ENCODE peak calls at places on chromosomes 12 and 14, in ten cellular contexts. G is hepatocyte, J is choroid plexus epithelial cell, O is fibroblast of mammary gland, D is RWPE1, V is AG10803, Y is WTC11, M is bronchial epithelial cell, R is lower lobe of right lung, Q is ovary. W is an unnamed sample.

GRCh38 chr12:65594373-65594772 is 229.9 kb upstream of the HMGA2 start:
- DNase-seq in J (no peak), G (no peak), R (no peak), V (peak), Q (no peak), M (no peak), D (no peak), O (no peak), Y (no peak), W (no peak)

GRCh38 chr14:99093532-99094517 is 178.2 kb downstream of the BCL11B start:
- DNase-seq in Y (no peak), R (no peak), Q (no peak), G (no peak), J (no peak), V (no peak), O (no peak), D (no peak), M (no peak), W (peak)

GRCh38 chr12:60169904-60170303 is 574.1 kb downstream of the SLC16A7 start:
- DNase-seq in Q (no peak), Y (no peak), D (no peak), G (no peak), V (no peak), R (no peak), M (peak), J (peak), O (peak), W (no peak)

GRCh38 chr12:110744176-110744575 is 1.5 kb upstream of the PPP1CC start:
- DNase-seq in M (no peak), O (peak), Y (no peak), Q (peak), G (no peak), D (peak), R (no peak), J (peak), V (peak), W (no peak)

GRCh38 chr12:123923038-123923437 is 49.6 kb downstream of the CCDC92 start:
- DNase-seq in D (no peak), V (no peak), O (no peak), M (no peak), R (no peak), J (no peak), Q (no peak), G (no peak), Y (no peak), W (no peak)

GRCh38 chr12:54147186-54147585 is 41.6 kb downstream of the SMUG1 start:
- DNase-seq in J (no peak), Q (no peak), R (peak), D (no peak), O (no peak), M (no peak), G (no peak), V (peak), Y (no peak), W (no peak)

GRCh38 chr12:54282949-54283593 is 2.5 kb downstream of the HNRNPA1 start:
- DNase-seq in D (no peak), M (no peak), G (no peak), J (no peak), V (no peak), O (no peak), R (no peak), Y (no peak), Q (no peak), W (no peak)

GRCh38 chr12:101455685-101456084 is 19.5 kb upstream of the SPIC start:
- DNase-seq in V (no peak), J (no peak), G (no peak), Q (no peak), D (no peak), O (no peak), R (no peak), Y (no peak), M (no peak), W (no peak)

GRCh38 chr14:101355284-101355683 is 206.0 kb upstream of the DIO3 start:
- DNase-seq in M (no peak), Q (peak), V (no peak), J (no peak), R (no peak), D (no peak), G (no peak), O (no peak), Y (no peak), W (no peak)

GRCh38 chr12:76113800-76114757 is 29.6 kb upstream of the NAP1L1 start:
- DNase-seq in D (peak), G (no peak), Q (no peak), M (peak), R (no peak), Y (no peak), J (no peak), O (no peak), V (no peak), W (no peak)

GRCh38 chr12:128259556-128260070 is 7.4 kb upstream of the TMEM132C start:
- DNase-seq in V (no peak), G (peak), O (peak), M (no peak), J (peak), D (no peak), Q (peak), R (no peak), Y (no peak), W (peak)

GRCh38 chr14:76863724-76864407 is 37.7 kb downstream of the LRRC74A start:
- DNase-seq in V (no peak), J (peak), Y (no peak), M (peak), O (no peak), D (no peak), Q (no peak), G (no peak), R (peak), W (peak)

GRCh38 chr12:25337916-25338315 is 87.2 kb upstream of the KRAS start:
- DNase-seq in Y (no peak), O (no peak), R (no peak), G (no peak), Q (no peak), V (peak), J (no peak), M (no peak), D (no peak), W (no peak)

GRCh38 chr14:56202256-56202655 is 84.0 kb downstream of the PELI2 start:
- DNase-seq in O (no peak), J (no peak), D (no peak), Q (no peak), G (no peak), R (no peak), Y (no peak), M (no peak), V (no peak), W (no peak)

GRCh38 chr12:12072064-12072760 is 1.5 kb downstream of the BCL2L14 start:
- DNase-seq in G (peak), J (no peak), D (no peak), O (no peak), Y (no peak), M (no peak), Q (no peak), R (peak), V (no peak), W (no peak)

GRCh38 chr12:120599672-120600537 is 18.7 kb upstream of the POP5 start:
- DNase-seq in M (no peak), R (no peak), D (no peak), Y (peak), O (no peak), G (no peak), J (no peak), Q (no peak), V (no peak), W (no peak)

GRCh38 chr12:79151956-79152355 is 287.4 kb downstream of the SYT1 start:
- DNase-seq in Q (no peak), G (no peak), Y (no peak), V (no peak), O (no peak), R (no peak), D (no peak), M (no peak), J (peak), W (no peak)

GRCh38 chr14:61567838-61568571 is 127.3 kb upstream of the HIF1A start:
- DNase-seq in Y (no peak), R (no peak), J (no peak), G (no peak), M (no peak), V (no peak), D (no peak), Q (no peak), O (no peak), W (no peak)

GRCh38 chr14:91252901-91253794 is 8.6 kb upstream of the GPR68 start:
- DNase-seq in R (peak), O (no peak), Y (peak), G (peak), J (no peak), V (no peak), Q (peak), D (peak), M (no peak), W (peak)

GRCh38 chr12:13211191-13211858 is 14.8 kb downstream of the EMP1 start:
- DNase-seq in D (no peak), G (no peak), Q (no peak), V (no peak), Y (no peak), J (peak), O (no peak), M (peak), R (no peak), W (no peak)

GRCh38 chr14:64732536-64733120 is 28.4 kb downstream of the PLEKHG3 start:
- DNase-seq in V (no peak), G (no peak), O (no peak), D (no peak), Q (no peak), Y (no peak), M (no peak), R (peak), J (no peak), W (no peak)

GRCh38 chr12:45401008-45401407 is 185.1 kb downstream of the ANO6 start:
- DNase-seq in Q (no peak), Y (no peak), R (no peak), M (no peak), V (no peak), D (no peak), O (no peak), G (no peak), J (no peak), W (no peak)

GRCh38 chr12:85322715-85323114 is 42.7 kb downstream of the ALX1 start:
- DNase-seq in Q (no peak), M (no peak), R (no peak), J (peak), O (no peak), V (peak), D (no peak), G (no peak), Y (no peak), W (no peak)

GRCh38 chr12:57772429-57773322 is at the start of gene EEF1AKMT3:
- DNase-seq in O (peak), J (peak), G (peak), Q (peak), Y (peak), V (peak), D (peak), M (no peak), R (peak), W (peak)

GRCh38 chr12:132818562-132818961 is 10.1 kb downstream of the GOLGA3 start:
- DNase-seq in D (no peak), R (no peak), V (no peak), Q (no peak), G (no peak), M (no peak), O (peak), Y (no peak), J (no peak), W (no peak)

GRCh38 chr12:49019435-49020317 is 1.1 kb upstream of the PRKAG1 start:
- DNase-seq in D (peak), V (peak), Q (no peak), Y (peak), M (peak), G (peak), R (no peak), J (peak), O (peak), W (no peak)

GRCh38 chr12:55659486-55660385 is 23.0 kb downstream of the OR10P1 start:
- DNase-seq in O (peak), R (no peak), Y (no peak), J (peak), Q (peak), M (no peak), G (no peak), V (peak), D (no peak), W (no peak)

GRCh38 chr14:23364164-23364571 is 804 bp downstream of the EFS start:
- DNase-seq in V (peak), R (no peak), Q (no peak), Y (no peak), M (no peak), G (peak), O (no peak), J (no peak), D (no peak), W (peak)

DNA sequence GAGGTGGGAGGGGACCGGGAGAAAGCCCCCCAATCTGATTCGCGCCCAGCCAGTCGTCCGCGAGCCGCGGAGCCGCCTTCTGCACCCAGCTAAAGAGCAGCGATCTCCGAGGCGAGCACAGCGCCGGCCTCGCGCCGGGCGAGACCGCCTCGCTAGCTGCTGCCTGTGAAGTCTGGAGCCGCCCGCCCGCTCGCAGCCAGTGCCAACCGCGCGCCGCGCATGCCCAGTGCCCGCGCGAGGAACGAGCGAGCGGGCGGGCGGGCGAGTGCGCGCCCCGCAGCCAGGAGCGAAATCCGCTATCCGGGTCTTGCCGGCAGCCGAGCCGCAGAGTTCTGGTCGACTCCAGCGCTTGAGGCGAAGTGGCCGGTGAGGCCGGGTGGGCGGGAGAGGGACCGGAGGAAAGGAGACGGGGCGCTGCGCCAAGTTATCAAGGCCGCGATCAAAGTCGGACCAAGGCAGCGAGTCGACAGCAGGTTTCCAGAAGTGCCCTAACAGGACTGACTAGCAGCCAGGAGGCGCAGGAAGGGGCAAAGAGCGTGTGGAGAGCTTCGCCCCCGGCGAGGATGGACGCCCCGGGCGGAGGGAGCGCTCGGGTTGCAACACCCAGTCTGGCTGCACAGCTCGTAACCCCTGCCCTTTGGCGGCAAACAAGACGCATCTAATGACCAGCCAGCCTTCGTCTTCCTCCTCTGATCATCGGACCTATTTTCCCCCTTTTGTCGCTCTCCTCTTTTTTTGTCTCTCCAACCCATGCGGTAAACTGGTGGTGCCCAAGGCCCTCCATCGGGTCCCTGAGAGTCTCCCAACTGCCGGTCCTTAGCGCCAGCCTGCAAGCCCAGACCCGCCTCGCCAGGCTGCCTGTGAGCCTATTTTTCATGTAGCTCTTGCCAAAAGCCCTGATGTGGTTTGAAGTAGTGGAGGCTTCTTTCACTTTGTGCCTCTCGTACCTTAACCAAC is at the start of gene EPS8:
- DNase-seq in R (peak), G (peak), D (peak), Y (peak), Q (peak), J (peak), V (peak), O (peak), M (peak), W (peak)
- TF ChIP-seq CTCF in R (no peak), G (peak), D (no peak), Y (no peak), Q (peak), J (peak), V (no peak), O (peak), M (peak), W (peak)

GRCh38 chr14:34300330-34300729 is 161.7 kb downstream of the SPTSSA start:
- DNase-seq in Q (no peak), R (no peak), D (no peak), O (no peak), V (no peak), Y (no peak), J (no peak), G (no peak), M (no peak), W (no peak)

GRCh38 chr14:34299360-34299759 is 162.7 kb downstream of the SPTSSA start:
- DNase-seq in D (no peak), Q (no peak), M (no peak), G (no peak), O (no peak), R (no peak), J (no peak), Y (no peak), V (no peak), W (no peak)

GRCh38 chr14:34302654-34303053 is 159.4 kb downstream of the SPTSSA start:
- DNase-seq in Y (no peak), R (no peak), D (no peak), Q (no peak), V (no peak), J (no peak), M (no peak), O (no peak), G (no peak), W (no peak)

GRCh38 chr14:34303811-34304210 is 158.2 kb downstream of the SPTSSA start:
- DNase-seq in V (no peak), O (no peak), G (no peak), R (no peak), Y (no peak), M (no peak), D (no peak), J (no peak), Q (no peak), W (no peak)

GRCh38 chr14:34301107-34301734 is 160.8 kb downstream of the SPTSSA start:
- DNase-seq in R (no peak), J (peak), Q (no peak), O (peak), D (peak), G (peak), V (peak), Y (no peak), M (peak), W (peak)
- TF ChIP-seq CTCF in R (peak), J (peak), Q (no peak), O (peak), D (peak), G (peak), V (peak), Y (peak), M (peak), W (peak)

GRCh38 chr12:109131522-109132050 is 15.2 kb downstream of the ACACB start:
- DNase-seq in Y (no peak), M (no peak), D (no peak), J (no peak), R (no peak), V (peak), G (no peak), O (no peak), Q (no peak), W (no peak)

GRCh38 chr12:109130297-109130696 is 13.9 kb downstream of the ACACB start:
- DNase-seq in G (no peak), Q (no peak), M (no peak), J (no peak), O (no peak), V (no peak), Y (no peak), R (no peak), D (no peak), W (no peak)

GRCh38 chr12:109130755-109131521 is 14.6 kb downstream of the ACACB start:
- DNase-seq in M (no peak), G (no peak), J (no peak), R (no peak), Y (no peak), D (no peak), O (no peak), V (no peak), Q (no peak), W (no peak)

GRCh38 chr12:109137055-109137454 is 20.7 kb downstream of the ACACB start:
- DNase-seq in D (no peak), J (no peak), G (no peak), Q (no peak), V (no peak), O (no peak), R (no peak), M (no peak), Y (no peak), W (no peak)

DNA sequence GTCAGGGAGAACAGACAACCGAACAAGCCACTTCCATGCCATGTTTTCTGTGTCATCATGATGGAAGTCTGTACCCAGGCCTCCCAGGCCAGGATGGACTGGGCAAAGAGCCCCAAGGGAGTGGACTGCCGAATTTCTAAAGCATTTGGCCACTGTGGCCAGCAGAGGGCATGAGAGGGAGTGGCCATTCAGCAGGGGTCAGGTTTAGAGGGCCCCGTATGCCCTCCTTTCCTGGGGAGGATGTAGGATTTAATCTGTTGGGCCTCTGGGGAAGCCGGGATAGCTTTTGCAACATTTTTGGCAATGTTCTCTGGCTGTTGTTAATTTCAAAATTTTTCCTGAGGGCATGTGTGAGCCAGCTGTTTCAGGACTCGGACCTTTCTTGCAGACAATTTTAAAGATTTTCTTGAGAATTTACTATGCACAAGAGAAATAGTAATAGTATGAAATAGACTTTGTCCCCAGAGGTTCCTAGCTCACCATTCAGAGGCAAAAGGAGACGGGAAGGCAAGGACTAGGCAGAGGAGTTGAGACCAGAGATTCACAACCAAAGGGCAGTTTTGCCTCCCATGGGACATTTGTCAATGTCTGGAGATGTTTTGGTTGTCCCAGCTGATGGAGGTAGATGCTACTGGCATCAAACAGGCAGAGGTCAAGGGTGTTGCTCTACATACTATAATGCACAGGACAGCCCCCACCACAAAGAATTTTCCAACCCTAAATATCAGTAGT is 18.0 kb downstream of the ACACB start:
- DNase-seq in Q (no peak), O (peak), D (peak), R (no peak), J (peak), M (peak), Y (peak), V (peak), G (no peak), W (peak)
- TF ChIP-seq CTCF in Q (no peak), O (peak), D (peak), R (peak), J (peak), M (peak), Y (no peak), V (peak), G (peak), W (peak)

GRCh38 chr14:53954551-53955233 is 1.9 kb downstream of the BMP4 start:
- DNase-seq in J (peak), V (peak), Y (peak), O (peak), G (peak), R (no peak), Q (peak), M (no peak), D (no peak), W (no peak)
- TF ChIP-seq CTCF in J (no peak), V (no peak), Y (no peak), O (no peak), G (peak), R (no peak), Q (no peak), M (peak), D (peak), W (peak)

W was measured in neural crest cell.